ENCODE peak calls at places on chromosome 22, in seven cellular contexts. N is CD8-positive, alpha-beta T cell; O is tibial nerve; H is heart right ventricle; C is breast epithelium; K is pancreas; V is cardiac muscle cell. G is an unnamed sample. For H3K9me3, the result is how much of the 10 kb centered on the place peaks cover.

GRCh38 chr22:40665312-40665711 is 14.0 kb upstream of the MCHR1 start:
- DNase-seq in N (no peak), O (no peak), H (peak), C (no peak), K (no peak), V (no peak), G (no peak)

GRCh38 chr22:47283616-47284270 is 521.3 kb downstream of the TBC1D22A start:
- DNase-seq in N (no peak), O (no peak), H (no peak), C (no peak), K (no peak), V (no peak), G (no peak)

GRCh38 chr22:22943521-22944267 is 56.1 kb downstream of the IGLL5 start:
- DNase-seq in N (no peak), O (no peak), H (no peak), C (peak), K (no peak), V (no peak), G (peak)

GRCh38 chr22:23849009-23850006 is 8.4 kb upstream of the SLC2A11 start:
- DNase-seq in N (peak), O (peak), H (peak), C (peak), K (peak), V (peak), G (peak)

GRCh38 chr22:30196867-30197336 is 49.7 kb downstream of the LIF start:
- DNase-seq in N (no peak), O (no peak), H (no peak), C (no peak), K (no peak), V (no peak), G (no peak)

GRCh38 chr22:45551310-45552016 is 48.8 kb downstream of the FBLN1 start:
- DNase-seq in N (no peak), O (no peak), H (peak), C (no peak), K (no peak), V (no peak), G (peak)

GRCh38 chr22:38572065-38572464 is 2.1 kb upstream of the DMC1 start:
- DNase-seq in N (peak), O (no peak), H (no peak), C (no peak), K (peak), V (peak), G (no peak)

GRCh38 chr22:38549106-38549884 is 20.7 kb downstream of the DMC1 start:
- DNase-seq in N (no peak), O (no peak), H (no peak), C (no peak), K (no peak), V (no peak), G (no peak)

GRCh38 chr22:21942407-21942895 is 10.2 kb downstream of the PPM1F start:
- DNase-seq in N (no peak), O (peak), H (peak), C (peak), K (peak), V (no peak), G (no peak)

GRCh38 chr22:20523118-20523983 is 15.9 kb downstream of the MED15 start:
- DNase-seq in N (peak), O (no peak), H (no peak), C (no peak), K (no peak), V (no peak), G (no peak)

GRCh38 chr22:31933406-31933805 is 10.9 kb upstream of the YWHAH start:
- DNase-seq in N (no peak), O (no peak), H (no peak), C (no peak), K (no peak), V (no peak), G (no peak)

GRCh38 chr22:35752172-35752832 is 34.6 kb downstream of the APOL5 start:
- DNase-seq in N (no peak), O (no peak), H (no peak), C (no peak), K (no peak), V (no peak), G (no peak)

GRCh38 chr22:39169797-39170466 is 17.5 kb upstream of the CBX7 start:
- DNase-seq in N (no peak), O (no peak), H (no peak), C (no peak), K (no peak), V (no peak), G (no peak)

GRCh38 chr22:45472426-45472825 is 30.3 kb upstream of the FBLN1 start:
- DNase-seq in N (no peak), O (no peak), H (no peak), C (no peak), K (no peak), V (no peak), G (no peak)

GRCh38 chr22:43541022-43541421 is 129.2 kb downstream of the MPPED1 start:
- DNase-seq in N (no peak), O (no peak), H (no peak), C (no peak), K (no peak), V (no peak), G (no peak)

GRCh38 chr22:39253427-39254070 is 8.8 kb upstream of the PDGFB start:
- DNase-seq in N (peak), O (no peak), H (peak), C (no peak), K (peak), V (peak), G (peak)

GRCh38 chr22:20548806-20549205 is 41.4 kb downstream of the MED15 start:
- DNase-seq in N (no peak), O (no peak), H (no peak), C (no peak), K (no peak), V (no peak), G (no peak)

GRCh38 chr22:21652547-21653545 is 10.7 kb downstream of the SDF2L1 start:
- DNase-seq in N (no peak), O (no peak), H (no peak), C (no peak), K (no peak), V (no peak), G (no peak)

GRCh38 chr22:19605508-19606331 is 81.5 kb upstream of the CLDN5 start:
- DNase-seq in N (no peak), O (no peak), H (no peak), C (no peak), K (no peak), V (no peak), G (no peak)

GRCh38 chr22:42444060-42444904 is 12.1 kb upstream of the NFAM1 start:
- DNase-seq in N (peak), O (peak), H (peak), C (peak), K (peak), V (peak), G (peak)
- H3K27ac ChIP-seq in N (peak), O (peak), H (peak), C (peak), K (peak), V (peak), G (peak)

DNA sequence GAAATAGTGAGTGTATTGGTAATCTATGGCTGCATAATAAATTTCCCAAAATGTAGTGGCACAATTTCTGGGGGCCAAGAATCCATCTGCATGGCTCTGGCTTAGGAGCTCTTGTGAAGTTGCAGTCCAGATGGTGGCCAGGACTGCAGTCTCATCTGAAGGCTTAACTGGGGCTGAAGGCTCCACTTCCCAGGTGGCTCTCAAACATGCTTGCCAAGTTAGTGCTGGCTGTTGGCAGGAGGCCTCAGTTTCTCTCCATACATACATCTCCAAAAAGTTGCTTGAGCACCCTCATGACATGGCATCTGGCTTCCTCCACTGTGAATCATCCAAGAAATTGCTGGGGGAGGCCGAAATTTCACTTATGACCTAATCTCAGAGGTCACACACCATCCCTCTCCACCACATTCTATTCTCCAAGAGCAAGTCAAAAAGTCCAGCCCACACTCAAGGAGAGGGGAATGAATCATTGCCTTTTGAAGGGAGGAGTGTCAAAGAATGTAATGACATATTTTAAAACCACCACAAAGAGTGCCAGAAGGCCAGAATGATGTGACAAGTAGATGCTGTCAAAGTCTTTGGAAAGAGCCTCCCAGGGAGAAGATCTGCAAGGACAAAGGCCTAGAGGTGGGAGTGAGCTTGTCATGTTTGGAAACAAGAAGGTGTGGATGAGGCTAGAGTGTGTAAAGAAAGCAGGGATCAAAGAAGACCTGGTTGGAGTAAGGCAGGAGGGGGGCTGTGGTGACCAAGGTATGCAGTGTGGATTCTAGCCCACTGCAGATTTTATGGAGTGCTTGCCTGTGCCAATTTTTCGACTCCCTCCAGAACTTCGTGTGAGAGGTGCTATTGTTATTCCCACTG is 566.2 kb downstream of the MIAT start:
- DNase-seq in N (no peak), O (no peak), H (no peak), C (no peak), K (no peak), V (no peak), G (no peak)
- H3K4me3 ChIP-seq in N (no peak), O (no peak), H (no peak), C (no peak), K (no peak), V (no peak), G (no peak)

GRCh38 chr22:48855593-48856307 is 971.9 kb downstream of the BRD1 start:
- DNase-seq in N (no peak), O (no peak), H (no peak), C (no peak), K (no peak), V (no peak), G (no peak)
- H3K9me3 ChIP-seq in N (under half), O (under half), H (under half), C (under half), K (under half), V (under half), G (under half)

DNA sequence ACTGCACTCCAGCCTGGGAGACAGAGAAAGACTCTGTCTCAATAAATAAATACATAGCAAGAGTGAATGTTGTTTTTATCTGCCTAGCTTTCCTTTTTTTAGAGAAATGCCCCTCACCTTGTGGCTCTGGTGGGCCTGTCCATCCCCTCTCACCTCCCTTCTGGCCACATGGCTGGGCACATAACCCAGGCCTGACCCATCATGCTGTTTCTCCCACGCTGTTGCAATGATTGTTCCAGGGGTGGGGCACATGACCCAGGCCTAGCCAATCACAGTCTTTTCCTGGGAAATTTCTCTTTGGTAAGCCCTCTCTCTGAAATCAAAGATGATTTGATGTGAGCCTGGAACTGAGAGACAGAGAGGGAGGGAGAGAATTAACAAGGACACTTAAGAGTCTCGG is 5.5 kb upstream of the CYTH4 start:
- DNase-seq in N (no peak), O (no peak), H (no peak), C (no peak), K (no peak), V (no peak), G (no peak)
- H3K27ac ChIP-seq in N (no peak), O (no peak), H (no peak), C (no peak), K (no peak), V (no peak), G (no peak)

GRCh38 chr22:50016308-50016987 is 3.9 kb upstream of the IL17REL start:
- DNase-seq in N (no peak), O (no peak), H (no peak), C (no peak), K (no peak), V (no peak), G (peak)

GRCh38 chr22:50015451-50016307 is 3.1 kb upstream of the IL17REL start:
- DNase-seq in N (no peak), O (no peak), H (no peak), C (no peak), K (no peak), V (no peak), G (no peak)

GRCh38 chr22:50014053-50014501 is 1.5 kb upstream of the IL17REL start:
- DNase-seq in N (no peak), O (no peak), H (no peak), C (no peak), K (no peak), V (no peak), G (no peak)

GRCh38 chr22:50016988-50017700 is 4.6 kb upstream of the IL17REL start:
- DNase-seq in N (peak), O (no peak), H (no peak), C (no peak), K (no peak), V (no peak), G (no peak)

GRCh38 chr22:50014655-50015401 is 2.3 kb upstream of the IL17REL start:
- DNase-seq in N (no peak), O (no peak), H (no peak), C (no peak), K (no peak), V (no peak), G (peak)
- H3K4me3 ChIP-seq in N (no peak), O (no peak), H (no peak), C (no peak), K (no peak), V (peak), G (no peak)